ENCODE peak calls at places on chromosomes 16 and 17, in six cellular contexts. E is CD8-positive, alpha-beta memory T cell; F is heart left ventricle; O is CD4-positive, alpha-beta memory T cell; C is foreskin keratinocyte; J is HL-60. P is an unnamed sample.

GRCh38 chr16:53612003-53612402 is 91.7 kb downstream of the RPGRIP1L start:
- DNase-seq in E (no peak), F (no peak), O (no peak), C (no peak), J (no peak), P (no peak)

GRCh38 chr17:82103588-82104451 is 5.8 kb upstream of the FASN start:
- DNase-seq in E (no peak), F (peak; percentile 69), O (no peak), C (no peak), J (no peak), P (no peak)

GRCh38 chr16:66798162-66798561 is 3.2 kb downstream of the TERB1 start:
- DNase-seq in E (no peak), F (no peak), O (no peak), C (peak; percentile 59), J (no peak), P (no peak)

GRCh38 chr17:10271004-10271620 is 72.7 kb upstream of the GAS7 start:
- DNase-seq in E (no peak), F (no peak), O (no peak), C (no peak), J (peak; percentile 35), P (no peak)

GRCh38 chr17:55172612-55173011 is 92.1 kb upstream of the HLF start:
- DNase-seq in E (no peak), F (no peak), O (no peak), C (peak; percentile 88), J (no peak), P (no peak)

GRCh38 chr17:6098050-6098449 is 27.9 kb downstream of the WSCD1 start:
- DNase-seq in E (no peak), F (no peak), O (no peak), C (no peak), J (no peak), P (no peak)

GRCh38 chr17:27418366-27418615 is 38.0 kb upstream of the KSR1 start:
- DNase-seq in E (no peak), F (no peak), O (no peak), C (no peak), J (no peak), P (no peak)

GRCh38 chr16:48971571-48972071 is 310.0 kb downstream of the CBLN1 start:
- DNase-seq in E (no peak), F (no peak), O (no peak), C (peak; percentile 94), J (no peak), P (no peak)

GRCh38 chr17:2412561-2413021 is 11.7 kb upstream of the MNT start:
- DNase-seq in E (no peak), F (no peak), O (no peak), C (no peak), J (no peak), P (no peak)

GRCh38 chr17:74149597-74150427 is 53.7 kb upstream of the RPL38 start:
- DNase-seq in E (no peak), F (no peak), O (no peak), C (no peak), J (no peak), P (no peak)

GRCh38 chr16:66377327-66377723 is 10.8 kb downstream of the CDH5 start:
- DNase-seq in E (no peak), F (no peak), O (no peak), C (no peak), J (no peak), P (no peak)

GRCh38 chr17:1304962-1305361 is 25.5 kb downstream of the TRARG1 start:
- DNase-seq in E (no peak), F (no peak), O (no peak), C (no peak), J (no peak), P (no peak)

GRCh38 chr17:55664287-55664686 is 58.4 kb downstream of the TMEM100 start:
- DNase-seq in E (no peak), F (no peak), O (no peak), C (no peak), J (peak; percentile 28), P (no peak)

GRCh38 chr16:12271006-12271405 is 294.5 kb downstream of the SNX29 start:
- DNase-seq in E (no peak), F (no peak), O (no peak), C (no peak), J (no peak), P (no peak)

GRCh38 chr17:64641499-64641898 is 20.6 kb downstream of the SMURF2 start:
- DNase-seq in E (no peak), F (no peak), O (no peak), C (no peak), J (no peak), P (no peak)

GRCh38 chr17:31308372-31308905 is 5.4 kb downstream of the EVI2B start:
- DNase-seq in E (no peak), F (no peak), O (no peak), C (no peak), J (no peak), P (no peak)

GRCh38 chr17:60170835-60171752 is 21.3 kb downstream of the CA4 start:
- DNase-seq in E (no peak), F (no peak), O (no peak), C (no peak), J (no peak), P (no peak)

GRCh38 chr17:17036520-17036998 is 5.7 kb upstream of the MPRIP start:
- DNase-seq in E (no peak), F (no peak), O (no peak), C (no peak), J (peak; percentile 43), P (peak; percentile 51)

GRCh38 chr17:557371-557770 is 157.3 kb downstream of the VPS53 start:
- DNase-seq in E (no peak), F (no peak), O (no peak), C (peak; percentile 8), J (no peak), P (no peak)

GRCh38 chr16:89193576-89194293 is 6.6 kb downstream of the SLC22A31 start:
- DNase-seq in E (no peak), F (peak; percentile 25), O (no peak), C (no peak), J (no peak), P (no peak)

GRCh38 chr16:29811896-29812665 is at the start of gene PRRT2:
- DNase-seq in E (peak; percentile 55), F (peak; percentile 81), O (peak; percentile 22), C (no peak), J (no peak), P (peak; percentile 50)

GRCh38 chr17:4900231-4901107 is 1.1 kb downstream of the C17orf107 start:
- DNase-seq in E (peak; percentile 55), F (no peak), O (peak; percentile 88), C (no peak), J (no peak), P (no peak)

GRCh38 chr16:12637002-12637401 is 166.7 kb downstream of the CPPED1 start:
- DNase-seq in E (no peak), F (no peak), O (no peak), C (no peak), J (no peak), P (no peak)

GRCh38 chr16:54459509-54460235 is 173.1 kb upstream of the IRX3 start:
- DNase-seq in E (no peak), F (no peak), O (no peak), C (no peak), J (no peak), P (no peak)

GRCh38 chr16:87581867-87582220 is 20.5 kb upstream of the JPH3 start:
- DNase-seq in E (no peak), F (peak; percentile 87), O (no peak), C (peak; percentile 70), J (no peak), P (peak; percentile 77)

DNA sequence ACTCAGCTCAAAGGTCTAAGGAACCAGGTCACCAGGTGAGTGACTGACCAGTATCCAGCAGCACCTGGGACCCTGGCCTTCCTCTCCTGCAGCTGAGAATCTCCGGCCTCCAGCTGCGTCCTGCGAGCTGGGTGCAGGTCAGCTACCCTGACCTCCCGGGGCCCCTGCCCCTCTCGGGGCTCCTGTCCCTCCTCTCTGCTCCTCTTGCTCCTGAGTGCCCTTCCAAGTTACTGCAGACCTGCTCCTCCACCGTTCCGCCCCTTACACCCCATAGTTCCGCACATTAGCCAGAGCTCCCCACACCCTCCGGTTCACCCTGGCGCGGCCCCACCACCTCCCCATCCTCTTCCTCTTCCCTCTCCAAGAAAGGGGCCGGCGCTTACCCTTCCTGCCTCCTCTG is 10.6 kb downstream of the FOXJ1 start:
- DNase-seq in E (no peak), F (no peak), O (no peak), C (no peak), J (no peak), P (no peak)
- H3K27me3 ChIP-seq in E (no peaks in the 10 kb centered on the region), F (peaks cover 53% of the 10 kb centered on the region), O (no peaks in the 10 kb centered on the region), C (peaks cover 7% of the 10 kb centered on the region), J (no peaks in the 10 kb centered on the region), P (no peaks in the 10 kb centered on the region)

DNA sequence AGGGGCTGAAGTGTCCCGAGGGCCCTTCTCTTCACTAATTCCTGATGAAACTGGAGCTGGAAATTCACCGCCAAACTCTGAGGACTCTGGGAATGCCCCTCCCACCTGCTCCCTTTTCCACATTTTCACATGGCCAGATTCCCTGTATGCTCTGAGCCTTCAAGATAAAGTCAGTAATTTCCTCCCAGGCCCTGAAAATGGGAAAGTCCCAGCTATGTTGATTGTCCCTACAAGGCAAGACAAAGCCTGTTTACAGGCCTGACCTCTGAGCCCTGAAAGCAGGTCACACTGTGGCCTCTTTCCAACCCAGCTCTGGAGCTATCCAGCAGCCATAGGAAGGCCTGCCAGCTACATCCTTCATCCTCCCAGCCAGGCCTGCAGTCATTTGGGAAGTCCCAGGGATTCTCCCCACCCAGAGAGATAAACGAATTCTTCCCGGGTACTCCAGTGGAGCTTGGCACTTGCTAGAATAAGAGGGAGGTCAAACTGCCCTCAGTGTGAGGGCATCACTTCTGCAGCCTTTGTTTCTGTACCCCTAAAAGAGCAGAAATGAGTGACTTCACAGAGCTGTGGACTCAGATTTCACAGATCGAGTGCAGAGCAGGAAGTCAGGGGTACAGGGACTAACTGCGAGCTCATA is 19.6 kb upstream of the CCL2 start:
- DNase-seq in E (no peak), F (peak; percentile 88), O (no peak), C (no peak), J (no peak), P (no peak)
- H3K27ac ChIP-seq in E (no peak overlapping the region), F (peak overlapping the region; percentile 77), O (no peak overlapping the region), C (no peak overlapping the region), J (peak overlapping the region; percentile 93), P (peak overlapping the region; percentile 47)

DNA sequence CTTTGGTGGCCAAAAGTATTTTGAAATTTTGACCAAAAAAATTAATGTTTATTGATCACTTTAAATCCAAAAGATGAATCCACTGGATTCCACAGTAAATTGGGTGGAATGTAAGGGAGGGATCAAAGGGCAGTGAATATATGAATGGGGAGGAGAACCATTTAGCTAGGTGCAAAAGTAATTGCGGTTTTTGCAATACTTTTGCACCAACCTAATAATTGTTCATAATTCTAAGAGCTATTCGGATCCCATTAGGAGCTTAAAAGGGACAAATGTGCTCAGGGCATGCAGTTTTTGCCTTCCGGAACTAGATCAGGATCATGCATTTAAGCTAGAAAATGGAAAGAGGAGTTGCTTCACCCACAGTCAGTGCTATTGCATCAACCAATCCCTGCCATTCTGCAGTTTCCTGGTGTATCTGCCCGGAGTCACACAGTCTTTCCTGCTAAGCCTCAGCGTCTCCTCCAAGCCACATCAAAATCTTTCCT is at the start of gene LPO:
- DNase-seq in E (no peak), F (no peak), O (no peak), C (no peak), J (no peak), P (no peak)
- H3K27me3 ChIP-seq in E (peaks cover 6% of the 10 kb centered on the region), F (peaks cover 55% of the 10 kb centered on the region), O (peaks cover 10% of the 10 kb centered on the region), C (peaks cover 87% of the 10 kb centered on the region), J (no peaks in the 10 kb centered on the region), P (no peaks in the 10 kb centered on the region)

DNA sequence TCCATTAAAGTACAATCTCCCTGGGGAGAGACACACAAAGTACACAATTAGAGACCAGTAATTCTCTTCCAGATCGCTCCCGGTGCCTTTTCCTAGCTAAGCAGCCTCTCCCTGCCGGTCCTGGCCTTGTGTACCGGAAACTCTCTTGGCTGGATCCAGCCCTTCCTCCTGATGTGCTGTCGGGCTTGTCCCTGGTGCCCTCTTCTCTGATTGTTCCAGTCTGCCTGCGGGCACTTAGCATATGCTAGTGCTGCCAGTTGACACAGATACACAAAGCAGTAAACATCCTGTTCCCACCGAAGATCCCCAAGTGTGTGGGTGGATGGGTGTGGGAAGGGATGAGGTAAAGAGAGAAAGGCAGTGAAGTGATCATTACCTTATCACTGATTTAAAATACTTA is 9.7 kb downstream of the HS3ST3B1 start:
- DNase-seq in E (no peak), F (peak; percentile 38), O (no peak), C (no peak), J (no peak), P (no peak)
- H3K27ac ChIP-seq in E (no peak overlapping the region), F (peak overlapping the region; percentile 37), O (no peak overlapping the region), C (no peak overlapping the region), J (no peak overlapping the region), P (no peak overlapping the region)

P was measured in thoracic aorta.